ENCODE peak calls at places on chromosome 1, in seven cellular contexts. R is dermis microvascular lymphatic vessel endothelial cell, O is K562, I is EH, H is AG04450, L is iPS-NIHi11, C is tibial artery. B is an unnamed sample.

GRCh38 chr1:230109871-230110667 is 43.0 kb downstream of the GALNT2 start:
- DNase-seq in R (no peak), O (no peak), I (no peak), H (no peak), L (no peak), C (no peak), B (no peak)

GRCh38 chr1:49765034-49765433 is 258.7 kb downstream of the AGBL4 start:
- DNase-seq in R (peak; percentile 47), O (no peak), I (no peak), H (no peak), L (no peak), C (no peak), B (no peak)

GRCh38 chr1:191695865-191696264 is 462.4 kb upstream of the RGS18 start:
- DNase-seq in R (no peak), O (no peak), I (no peak), H (no peak), L (no peak), C (no peak), B (no peak)

GRCh38 chr1:230679854-230680253 is 34.1 kb downstream of the AGT start:
- DNase-seq in R (no peak), O (no peak), I (no peak), H (no peak), L (no peak), C (no peak), B (no peak)

GRCh38 chr1:183264132-183264531 is 78.1 kb downstream of the LAMC2 start:
- DNase-seq in R (no peak), O (no peak), I (no peak), H (no peak), L (no peak), C (no peak), B (no peak)

GRCh38 chr1:204545202-204545601 is 29.0 kb downstream of the MDM4 start:
- DNase-seq in R (no peak), O (no peak), I (peak; percentile 45), H (no peak), L (no peak), C (no peak), B (no peak)

GRCh38 chr1:200415693-200416593 is 6.1 kb upstream of the ZNF281 start:
- DNase-seq in R (peak; percentile 95), O (no peak), I (peak; percentile 98), H (peak; percentile 93), L (no peak), C (peak; percentile 90), B (no peak)

GRCh38 chr1:159014851-159015250 is 5.1 kb downstream of the IFI16 start:
- DNase-seq in R (no peak), O (no peak), I (no peak), H (no peak), L (no peak), C (no peak), B (no peak)